ENCODE peak calls at places on chromosomes 11 and 22, in four cellular contexts. G is retina, O is EL, F is neural crest cell. M is an unnamed sample.

GRCh38 chr11:128061321-128061871 is 526.0 kb downstream of the ETS1 start:
- DNase-seq in G (peak), O (peak), F (no peak), M (no peak)

GRCh38 chr11:21814169-21814568 is 378.7 kb upstream of the ANO5 start:
- DNase-seq in G (no peak), O (no peak), F (no peak), M (no peak)

GRCh38 chr11:116909245-116909644 is 71.8 kb upstream of the APOA1 start:
- DNase-seq in G (no peak), O (no peak), F (no peak), M (no peak)

GRCh38 chr11:36684840-36685800 is 87.1 kb upstream of the RAG2 start:
- DNase-seq in G (no peak), O (no peak), F (no peak), M (no peak)

GRCh38 chr11:45092901-45093760 is 53.3 kb upstream of the PRDM11 start:
- DNase-seq in G (peak), O (peak), F (no peak), M (no peak)

GRCh38 chr11:117887431-117888139 is 11.1 kb upstream of the FXYD6 start:
- DNase-seq in G (peak), O (no peak), F (no peak), M (no peak)

GRCh38 chr11:13261600-13262061 is 16.0 kb upstream of the BMAL1 start:
- DNase-seq in G (no peak), O (peak), F (no peak), M (peak)

GRCh38 chr11:116782728-116783127 is 5.1 kb downstream of the ZPR1 start:
- DNase-seq in G (no peak), O (peak), F (no peak), M (no peak)

GRCh38 chr11:65572356-65573043 is at the start of gene FAM89B:
- DNase-seq in G (peak), O (peak), F (peak), M (peak)

GRCh38 chr11:13277719-13278619 is at the start of gene BMAL1:
- DNase-seq in G (peak), O (peak), F (peak), M (no peak)

GRCh38 chr22:22939537-22940368 is 52.1 kb downstream of the IGLL5 start:
- DNase-seq in G (no peak), O (no peak), F (no peak), M (no peak)

GRCh38 chr11:45876401-45876800 is 9.1 kb upstream of the MAPK8IP1 start:
- DNase-seq in G (no peak), O (no peak), F (no peak), M (no peak)